ENCODE peak calls at places on chromosomes 3 and 15, in six cellular contexts. Q, P, B, Y, T and E are unnamed samples.

GRCh38 chr3:46946856-46947544 is 29.5 kb downstream of the CCDC12 start:
- DNase-seq in P (peak), Q (no peak), T (no peak), Y (no peak), B (no peak), E (peak)

GRCh38 chr3:161343986-161344385 is 27.3 kb downstream of the SPTSSB start:
- DNase-seq in Y (no peak), T (no peak), B (no peak), P (no peak), Q (no peak), E (no peak)

GRCh38 chr3:17820704-17821103 is 78.3 kb upstream of the TBC1D5 start:
- DNase-seq in Y (no peak), B (no peak), T (no peak), Q (no peak), P (no peak), E (no peak)

GRCh38 chr3:37979798-37980476 is 10.6 kb upstream of the VILL start:
- DNase-seq in B (no peak), P (no peak), T (no peak), Q (no peak), Y (no peak), E (no peak)

GRCh38 chr15:96273317-96274086 is 57.0 kb upstream of the NR2F2 start:
- DNase-seq in Q (no peak), Y (no peak), T (peak), P (peak), B (no peak), E (no peak)

GRCh38 chr3:33061782-33062181 is 35.2 kb downstream of the GLB1 start:
- DNase-seq in T (no peak), P (peak), Q (no peak), B (no peak), Y (no peak), E (no peak)

GRCh38 chr3:8505621-8506020 is 4.0 kb downstream of the LMCD1 start:
- DNase-seq in T (no peak), Q (no peak), P (no peak), B (peak), Y (no peak), E (peak)

GRCh38 chr3:169390741-169391300 is 272.7 kb downstream of the MECOM start:
- DNase-seq in B (no peak), T (no peak), Q (no peak), P (no peak), Y (no peak), E (no peak)

GRCh38 chr15:39327005-39327725 is 253.7 kb upstream of the THBS1 start:
- DNase-seq in B (no peak), Q (no peak), Y (no peak), T (no peak), P (no peak), E (no peak)

GRCh38 chr15:59247364-59247763 is 40.7 kb downstream of the LDHAL6B start:
- DNase-seq in T (no peak), P (peak), Q (peak), Y (no peak), B (peak), E (peak)

GRCh38 chr3:119810018-119810435 is 28.1 kb downstream of the NR1I2 start:
- DNase-seq in B (no peak), Q (no peak), T (peak), Y (peak), P (peak), E (peak)

GRCh38 chr3:16289144-16289889 is 24.3 kb downstream of the OXNAD1 start:
- DNase-seq in P (peak), Q (no peak), T (no peak), B (no peak), Y (no peak), E (no peak)

GRCh38 chr15:89587955-89588354 is 12.7 kb downstream of the TICRR start:
- DNase-seq in Q (no peak), Y (no peak), T (no peak), B (no peak), P (peak), E (no peak)

GRCh38 chr3:41522620-41523019 is 323.3 kb downstream of the CTNNB1 start:
- DNase-seq in Y (peak), Q (no peak), T (peak), P (no peak), B (no peak), E (no peak)

GRCh38 chr3:193563999-193564398 is 9.3 kb upstream of the ATP13A4 start:
- DNase-seq in Q (no peak), B (no peak), T (no peak), Y (no peak), P (no peak), E (peak)

GRCh38 chr15:96322401-96323249 is 7.9 kb upstream of the NR2F2 start:
- DNase-seq in T (no peak), Y (peak), B (peak), P (no peak), Q (peak), E (no peak)

GRCh38 chr15:80234883-80235282 is 17.1 kb downstream of the CTXND1 start:
- DNase-seq in P (peak), B (no peak), Y (no peak), Q (peak), T (no peak), E (peak)

GRCh38 chr15:80637747-80638146 is 57.4 kb upstream of the ABHD17C start:
- DNase-seq in B (no peak), Y (no peak), P (no peak), T (no peak), Q (no peak), E (no peak)

GRCh38 chr3:124772081-124772831 is 42.0 kb downstream of the UMPS start:
- DNase-seq in Y (no peak), T (no peak), B (peak), P (peak), Q (no peak), E (no peak)

GRCh38 chr3:139260793-139261736 is 82.8 kb upstream of the MRPS22 start:
- DNase-seq in T (no peak), B (no peak), P (no peak), Y (no peak), Q (peak), E (no peak)

GRCh38 chr15:38226867-38227266 is 25.8 kb upstream of the SPRED1 start:
- DNase-seq in T (no peak), Q (no peak), B (no peak), Y (no peak), P (peak), E (peak)

GRCh38 chr15:54575586-54575985 is 597.3 kb downstream of the UNC13C start:
- DNase-seq in T (no peak), Y (no peak), P (no peak), B (no peak), Q (no peak), E (no peak)

GRCh38 chr3:154122096-154122911 is 1.1 kb downstream of the ARHGEF26 start:
- DNase-seq in Y (peak), T (no peak), B (peak), Q (peak), P (no peak), E (no peak)

GRCh38 chr15:74882528-74882927 is 7.3 kb upstream of the MPI start:
- DNase-seq in Y (no peak), T (no peak), B (no peak), Q (no peak), P (no peak), E (no peak)

GRCh38 chr15:81270188-81270587 is 53.8 kb downstream of the STARD5 start:
- DNase-seq in P (no peak), Q (no peak), Y (no peak), T (no peak), B (no peak), E (no peak)

GRCh38 chr15:89756897-89757296 is 5.8 kb upstream of the MESP1 start:
- DNase-seq in P (no peak), Y (no peak), B (no peak), Q (no peak), T (no peak), E (no peak)

GRCh38 chr15:76930831-76931396 is 635 bp upstream of the RCN2 start:
- DNase-seq in Q (no peak), B (no peak), Y (no peak), T (no peak), P (no peak), E (no peak)

GRCh38 chr3:127647171-127647884 is 18.3 kb downstream of the PODXL2 start:
- DNase-seq in B (no peak), T (no peak), Q (no peak), P (no peak), Y (no peak), E (no peak)

GRCh38 chr15:48925714-48926223 is 38.0 kb downstream of the SHC4 start:
- DNase-seq in T (no peak), Q (no peak), Y (no peak), P (peak), B (no peak), E (no peak)

GRCh38 chr3:129211772-129212171 is 28.1 kb upstream of the CNBP start:
- DNase-seq in B (peak), P (peak), Y (peak), T (no peak), Q (no peak), E (peak)

GRCh38 chr15:92682772-92683510 is 27.4 kb upstream of the FAM174B start:
- DNase-seq in B (peak), P (no peak), T (no peak), Y (no peak), Q (no peak), E (no peak)
- TF ChIP-seq POLR2A in B (no peak), P (no peak), T (no peak), Y (no peak), Q (no peak), E (no peak)

GRCh38 chr15:73685981-73686380 is 1.8 kb downstream of the CD276 start:
- DNase-seq in P (no peak), Y (no peak), B (no peak), Q (no peak), T (no peak), E (no peak)
- H3K27ac ChIP-seq in P (peak), Y (no peak), B (peak), Q (no peak), T (no peak), E (peak)

DNA sequence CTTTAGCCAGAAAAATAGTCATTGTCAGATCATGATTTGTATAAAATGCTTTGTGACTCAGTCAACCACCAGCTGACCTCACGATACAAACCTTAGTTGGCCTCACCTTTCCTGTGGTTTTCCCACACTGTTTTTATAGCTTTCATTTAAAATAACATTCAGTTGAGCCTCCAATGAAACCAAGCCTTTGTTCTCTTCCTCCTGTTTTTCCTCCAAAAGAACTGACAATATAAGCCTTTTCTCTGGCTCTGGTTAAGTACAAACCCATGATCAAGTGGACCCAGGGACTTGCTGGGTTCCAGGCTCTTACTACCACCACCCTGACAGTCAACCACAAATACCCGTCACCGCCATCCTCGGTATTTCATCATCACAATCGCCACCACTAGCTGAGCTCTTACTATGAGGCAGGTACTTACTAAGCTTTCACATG is 81.7 kb downstream of the TAMM41 start:
- DNase-seq in Y (no peak), Q (no peak), T (no peak), B (no peak), P (peak), E (no peak)
- TF ChIP-seq POLR2A in Y (no peak), Q (no peak), T (no peak), B (no peak), P (no peak), E (no peak)

GRCh38 chr3:14298991-14299555 is 103.3 kb upstream of the SLC6A6 start:
- DNase-seq in B (no peak), Q (no peak), P (no peak), T (no peak), Y (no peak), E (no peak)
- H3K27ac ChIP-seq in B (no peak), Q (no peak), P (no peak), T (no peak), Y (no peak), E (no peak)

GRCh38 chr3:146164951-146165350 is 4.0 kb upstream of the PLOD2 start:
- DNase-seq in B (no peak), Y (no peak), P (no peak), Q (no peak), T (no peak), E (peak)

GRCh38 chr3:146164506-146164905 is 3.5 kb upstream of the PLOD2 start:
- DNase-seq in Q (no peak), B (no peak), P (no peak), Y (no peak), T (no peak), E (no peak)

GRCh38 chr3:146166450-146167222 is 5.7 kb upstream of the PLOD2 start:
- DNase-seq in Q (no peak), Y (no peak), P (peak), B (peak), T (no peak), E (no peak)

GRCh38 chr3:146165370-146165769 is 4.4 kb upstream of the PLOD2 start:
- DNase-seq in T (no peak), B (no peak), P (peak), Y (no peak), Q (no peak), E (no peak)

GRCh38 chr3:146165844-146166243 is 4.9 kb upstream of the PLOD2 start:
- DNase-seq in B (no peak), T (no peak), Y (no peak), Q (no peak), P (no peak), E (no peak)
- TF ChIP-seq POLR2A in B (no peak), T (no peak), Y (no peak), Q (no peak), P (no peak), E (no peak)

DNA sequence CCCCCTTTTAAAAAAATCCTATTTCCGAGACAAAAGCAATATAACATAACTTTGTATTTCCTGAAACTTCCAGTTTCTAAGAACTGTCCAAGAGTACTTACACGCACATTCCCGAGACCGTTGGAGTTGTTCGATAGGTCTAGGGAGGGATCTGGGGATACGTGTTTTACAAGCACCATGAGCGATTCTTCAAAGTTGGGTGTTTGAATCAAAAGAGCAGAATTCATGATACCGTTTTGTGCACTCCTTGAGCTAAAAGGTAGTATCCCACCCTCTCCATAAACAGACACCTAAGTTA is 704 bp upstream of the EDEM1 start:
- DNase-seq in Y (no peak), P (peak), B (no peak), T (no peak), Q (no peak), E (no peak)
- H3K27ac ChIP-seq in Y (peak), P (peak), B (peak), T (peak), Q (no peak), E (peak)

DNA sequence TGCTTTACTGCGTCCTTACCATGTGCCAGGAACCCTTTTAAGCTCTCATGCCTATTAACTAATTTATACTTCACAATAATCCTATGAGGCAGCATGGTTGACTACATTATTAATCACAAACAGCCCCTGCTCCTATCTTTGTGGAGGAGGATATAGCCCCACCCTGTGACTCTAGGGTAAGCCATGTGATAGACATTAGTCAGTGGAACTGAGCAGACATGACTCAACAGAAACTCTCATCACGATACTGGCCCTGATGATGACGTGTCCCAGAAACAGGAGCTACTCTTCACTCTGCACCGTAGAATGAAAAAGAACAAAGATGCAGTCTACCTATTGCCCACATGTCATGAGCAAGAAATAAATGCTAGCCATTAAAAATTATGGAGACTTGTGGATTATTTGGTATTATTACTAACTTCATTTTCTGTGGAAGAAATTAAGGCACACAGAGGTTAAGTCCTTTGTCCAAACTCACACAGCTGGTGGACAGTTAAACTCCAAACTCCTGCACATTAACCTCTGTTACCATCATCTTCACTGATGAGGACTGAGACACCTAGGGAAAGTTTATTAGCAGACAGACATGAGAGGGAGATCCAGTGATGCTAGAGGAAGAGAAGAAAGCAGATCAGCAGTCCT is 51.2 kb downstream of the CFAP20DC start:
- DNase-seq in B (no peak), Q (no peak), Y (no peak), T (no peak), P (peak), E (no peak)
- TF ChIP-seq POLR2A in B (no peak), Q (no peak), Y (no peak), T (no peak), P (no peak), E (no peak)

GRCh38 chr3:112675943-112676530 is 35.1 kb upstream of the CCDC80 start:
- DNase-seq in Q (no peak), T (no peak), P (no peak), Y (no peak), B (no peak), E (no peak)

GRCh38 chr3:112672716-112673506 is 32.0 kb upstream of the CCDC80 start:
- DNase-seq in Q (no peak), T (no peak), Y (no peak), B (no peak), P (no peak), E (no peak)

GRCh38 chr3:112676659-112677234 is 35.8 kb upstream of the CCDC80 start:
- DNase-seq in Y (peak), Q (no peak), B (peak), T (peak), P (peak), E (peak)

GRCh38 chr3:112671930-112672715 is 31.2 kb upstream of the CCDC80 start:
- DNase-seq in T (no peak), Q (no peak), Y (no peak), B (no peak), P (peak), E (no peak)

GRCh38 chr3:112675349-112675748 is 34.4 kb upstream of the CCDC80 start:
- DNase-seq in Y (peak), B (peak), T (no peak), Q (no peak), P (no peak), E (no peak)
- H3K27ac ChIP-seq in Y (no peak), B (peak), T (no peak), Q (no peak), P (peak), E (no peak)